ENCODE peak calls at places on chromosomes 16 and 17, in eight cellular contexts. One of them, this sample, is unnamed.

GRCh38 chr16:57029161-57030160 is 40.1 kb downstream of the NLRC5 start:
- DNase-seq in sigmoid colon: no peak
- DNase-seq in uterus: no peak
- DNase-seq in mesendoderm: peak
- DNase-seq in AG04449: no peak
- DNase-seq in MM.1S: no peak
- DNase-seq in A549: no peak
- DNase-seq in CD4-positive, alpha-beta memory T cell: no peak
- DNase-seq in this sample: no peak

GRCh38 chr16:60123387-60124023 is 1389.4 kb upstream of the GOT2 start:
- DNase-seq in AG04449: no peak
- DNase-seq in mesendoderm: no peak
- DNase-seq in uterus: no peak
- DNase-seq in A549: no peak
- DNase-seq in CD4-positive, alpha-beta memory T cell: no peak
- DNase-seq in sigmoid colon: no peak
- DNase-seq in MM.1S: peak
- DNase-seq in this sample: no peak

GRCh38 chr17:62804822-62805221 is 3.3 kb downstream of the MARCHF10 start:
- DNase-seq in MM.1S: no peak
- DNase-seq in A549: peak
- DNase-seq in mesendoderm: no peak
- DNase-seq in sigmoid colon: no peak
- DNase-seq in uterus: no peak
- DNase-seq in AG04449: no peak
- DNase-seq in CD4-positive, alpha-beta memory T cell: no peak
- DNase-seq in this sample: no peak

GRCh38 chr16:82452002-82452741 is 174.6 kb upstream of the CDH13 start:
- DNase-seq in sigmoid colon: no peak
- DNase-seq in MM.1S: no peak
- DNase-seq in uterus: no peak
- DNase-seq in CD4-positive, alpha-beta memory T cell: no peak
- DNase-seq in A549: no peak
- DNase-seq in AG04449: no peak
- DNase-seq in mesendoderm: no peak
- DNase-seq in this sample: no peak

GRCh38 chr16:58331024-58331707 is 36.3 kb upstream of the PRSS54 start:
- DNase-seq in uterus: no peak
- DNase-seq in CD4-positive, alpha-beta memory T cell: no peak
- DNase-seq in sigmoid colon: no peak
- DNase-seq in A549: no peak
- DNase-seq in mesendoderm: peak
- DNase-seq in AG04449: no peak
- DNase-seq in MM.1S: no peak
- DNase-seq in this sample: no peak

GRCh38 chr17:1505586-1505985 is 10.8 kb downstream of the INPP5K start:
- DNase-seq in AG04449: no peak
- DNase-seq in CD4-positive, alpha-beta memory T cell: no peak
- DNase-seq in MM.1S: no peak
- DNase-seq in uterus: no peak
- DNase-seq in sigmoid colon: no peak
- DNase-seq in mesendoderm: no peak
- DNase-seq in A549: no peak
- DNase-seq in this sample: no peak

GRCh38 chr17:7883781-7884386 is 4.7 kb upstream of the CHD3 start:
- DNase-seq in AG04449: no peak
- DNase-seq in CD4-positive, alpha-beta memory T cell: peak
- DNase-seq in MM.1S: no peak
- DNase-seq in sigmoid colon: no peak
- DNase-seq in mesendoderm: no peak
- DNase-seq in uterus: no peak
- DNase-seq in A549: peak
- DNase-seq in this sample: peak

GRCh38 chr16:89293276-89294143 is 76.0 kb downstream of the ZNF778 start:
- DNase-seq in A549: no peak
- DNase-seq in CD4-positive, alpha-beta memory T cell: no peak
- DNase-seq in AG04449: no peak
- DNase-seq in uterus: no peak
- DNase-seq in sigmoid colon: no peak
- DNase-seq in mesendoderm: peak
- DNase-seq in MM.1S: no peak
- DNase-seq in this sample: no peak

GRCh38 chr17:2087597-2088211 is 32.8 kb downstream of the HIC1 start:
- DNase-seq in CD4-positive, alpha-beta memory T cell: peak
- DNase-seq in MM.1S: peak
- DNase-seq in sigmoid colon: peak
- DNase-seq in uterus: peak
- DNase-seq in A549: no peak
- DNase-seq in AG04449: no peak
- DNase-seq in mesendoderm: no peak
- DNase-seq in this sample: no peak

GRCh38 chr16:82192665-82193064 is 22.6 kb upstream of the MPHOSPH6 start:
- DNase-seq in A549: no peak
- DNase-seq in MM.1S: no peak
- DNase-seq in uterus: no peak
- DNase-seq in CD4-positive, alpha-beta memory T cell: peak
- DNase-seq in sigmoid colon: no peak
- DNase-seq in mesendoderm: no peak
- DNase-seq in AG04449: no peak
- DNase-seq in this sample: no peak

GRCh38 chr16:65222049-65222448 is 100.2 kb upstream of the CDH11 start:
- DNase-seq in AG04449: no peak
- DNase-seq in mesendoderm: no peak
- DNase-seq in A549: no peak
- DNase-seq in sigmoid colon: no peak
- DNase-seq in MM.1S: no peak
- DNase-seq in uterus: no peak
- DNase-seq in CD4-positive, alpha-beta memory T cell: no peak
- DNase-seq in this sample: no peak

DNA sequence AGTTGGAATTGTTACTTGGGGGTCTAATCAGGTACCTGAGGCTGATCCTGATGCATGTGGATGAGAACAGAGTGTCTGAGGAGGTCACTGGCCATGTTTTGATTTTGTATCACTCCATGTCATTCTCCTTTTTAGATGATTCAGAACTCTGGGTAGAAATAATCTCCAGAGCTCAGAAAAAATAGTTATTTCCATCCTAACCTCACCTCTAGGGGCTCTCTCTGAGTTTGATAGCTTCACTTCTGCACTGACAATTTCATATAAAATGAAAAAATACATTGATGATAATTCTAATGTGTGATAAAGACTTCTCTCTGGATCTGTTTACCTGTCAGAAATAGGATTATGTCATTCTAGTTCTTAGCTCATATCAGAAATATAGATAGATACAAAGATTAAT is 6.2 kb upstream of the KRT12 start:
- DNase-seq in AG04449: no peak
- DNase-seq in uterus: no peak
- DNase-seq in CD4-positive, alpha-beta memory T cell: no peak
- DNase-seq in A549: no peak
- DNase-seq in MM.1S: no peak
- DNase-seq in sigmoid colon: no peak
- DNase-seq in mesendoderm: no peak
- DNase-seq in this sample: no peak
- H3K4me3 ChIP-seq in AG04449: no peak
- H3K4me3 ChIP-seq in uterus: no peak
- H3K4me3 ChIP-seq in CD4-positive, alpha-beta memory T cell: no peak
- H3K4me3 ChIP-seq in A549: no peak
- H3K4me3 ChIP-seq in MM.1S: no peak
- H3K4me3 ChIP-seq in sigmoid colon: no peak
- H3K4me3 ChIP-seq in mesendoderm: no peak
- H3K4me3 ChIP-seq in this sample: no peak

DNA sequence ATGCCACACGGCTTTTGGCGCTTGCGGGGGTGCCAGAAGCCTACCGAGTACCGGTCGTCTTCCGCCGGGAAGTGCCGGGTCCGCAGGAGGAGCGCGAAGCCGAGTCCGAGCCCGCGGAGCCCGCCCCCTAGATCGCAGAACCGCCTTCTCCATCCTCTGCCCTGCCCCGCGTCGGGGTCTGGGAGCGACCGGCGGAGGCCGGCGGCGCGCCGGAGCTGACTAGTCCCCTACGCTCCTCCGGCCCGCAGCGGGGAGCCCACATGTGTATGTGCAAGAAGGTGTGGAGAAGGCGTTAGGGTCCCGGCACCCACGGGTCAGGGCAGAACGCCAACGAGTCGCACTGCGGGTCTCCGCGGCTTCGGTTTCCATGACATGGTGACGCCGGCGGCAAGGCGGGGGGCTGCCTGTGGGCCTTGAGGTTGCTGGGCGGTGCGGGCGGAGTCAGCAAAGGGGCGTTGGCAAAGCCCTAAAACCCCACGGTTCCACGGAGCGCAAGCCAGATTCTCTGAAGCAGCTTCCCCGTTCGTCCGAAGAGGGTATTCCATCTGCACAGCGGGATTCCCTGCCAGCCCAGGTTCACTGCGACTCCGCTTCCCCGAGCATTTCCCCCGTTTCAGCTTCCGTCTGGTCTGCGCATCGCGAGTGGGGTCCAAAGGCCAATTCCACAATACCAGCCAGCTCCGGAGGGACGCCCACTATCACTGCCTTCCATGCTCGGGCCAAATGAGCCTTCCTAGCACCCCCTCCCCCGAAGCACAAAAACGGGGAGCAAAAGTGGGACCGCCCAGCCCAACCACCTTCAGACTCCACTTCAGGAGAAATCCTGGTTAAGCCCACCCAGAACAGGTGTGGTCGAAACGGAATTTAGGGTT is 2.3 kb upstream of the LHX1 start:
- DNase-seq in CD4-positive, alpha-beta memory T cell: no peak
- DNase-seq in sigmoid colon: no peak
- DNase-seq in uterus: no peak
- DNase-seq in A549: peak
- DNase-seq in mesendoderm: peak
- DNase-seq in MM.1S: no peak
- DNase-seq in AG04449: no peak
- DNase-seq in this sample: no peak
- H3K4me3 ChIP-seq in CD4-positive, alpha-beta memory T cell: peak
- H3K4me3 ChIP-seq in sigmoid colon: no peak
- H3K4me3 ChIP-seq in uterus: no peak
- H3K4me3 ChIP-seq in A549: peak
- H3K4me3 ChIP-seq in mesendoderm: peak
- H3K4me3 ChIP-seq in MM.1S: no peak
- H3K4me3 ChIP-seq in AG04449: no peak
- H3K4me3 ChIP-seq in this sample: peak

GRCh38 chr17:27532269-27533067 is 76.2 kb downstream of the KSR1 start:
- DNase-seq in sigmoid colon: peak
- DNase-seq in uterus: no peak
- DNase-seq in mesendoderm: peak
- DNase-seq in A549: no peak
- DNase-seq in CD4-positive, alpha-beta memory T cell: no peak
- DNase-seq in AG04449: no peak
- DNase-seq in MM.1S: no peak
- DNase-seq in this sample: no peak

GRCh38 chr17:27531469-27531948 is 75.3 kb downstream of the KSR1 start:
- DNase-seq in MM.1S: no peak
- DNase-seq in uterus: no peak
- DNase-seq in sigmoid colon: peak
- DNase-seq in A549: no peak
- DNase-seq in mesendoderm: no peak
- DNase-seq in AG04449: no peak
- DNase-seq in CD4-positive, alpha-beta memory T cell: no peak
- DNase-seq in this sample: no peak

GRCh38 chr17:27530791-27531391 is 74.6 kb downstream of the KSR1 start:
- DNase-seq in sigmoid colon: peak
- DNase-seq in AG04449: no peak
- DNase-seq in uterus: no peak
- DNase-seq in MM.1S: no peak
- DNase-seq in CD4-positive, alpha-beta memory T cell: no peak
- DNase-seq in mesendoderm: no peak
- DNase-seq in A549: no peak
- DNase-seq in this sample: peak

GRCh38 chr17:27526603-27527002 is 70.4 kb downstream of the KSR1 start:
- DNase-seq in mesendoderm: peak
- DNase-seq in CD4-positive, alpha-beta memory T cell: no peak
- DNase-seq in sigmoid colon: peak
- DNase-seq in AG04449: no peak
- DNase-seq in A549: no peak
- DNase-seq in uterus: no peak
- DNase-seq in MM.1S: no peak
- DNase-seq in this sample: no peak

DNA sequence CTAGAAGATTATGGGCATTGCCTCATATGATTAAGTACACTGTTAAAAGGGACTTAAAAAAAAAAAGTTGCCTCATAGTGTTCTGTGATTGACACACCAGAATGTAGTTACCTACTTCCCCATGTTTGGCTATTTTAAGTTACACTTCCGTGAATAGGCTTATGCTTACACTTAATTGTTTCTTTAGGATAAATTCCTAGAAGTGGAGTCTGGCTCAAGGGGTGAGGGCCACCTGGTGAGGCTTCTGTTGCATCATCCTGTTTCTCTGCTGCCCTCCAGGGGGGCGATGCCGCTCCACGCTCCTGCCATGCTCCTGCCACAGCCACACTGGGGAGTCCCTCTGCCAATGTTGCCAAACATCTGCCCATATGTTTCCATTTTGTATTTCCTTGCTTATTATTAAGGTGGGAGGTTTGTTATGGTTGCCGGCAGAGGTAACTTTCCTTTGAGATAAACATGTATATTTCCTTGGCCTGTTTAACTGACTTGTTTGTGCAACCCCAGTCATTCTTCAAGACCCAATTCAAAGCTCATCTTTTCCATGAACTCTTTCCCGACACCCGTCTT is 73.1 kb downstream of the KSR1 start:
- DNase-seq in AG04449: no peak
- DNase-seq in sigmoid colon: peak
- DNase-seq in mesendoderm: no peak
- DNase-seq in CD4-positive, alpha-beta memory T cell: no peak
- DNase-seq in uterus: no peak
- DNase-seq in MM.1S: no peak
- DNase-seq in A549: no peak
- DNase-seq in this sample: no peak
- H3K4me3 ChIP-seq in AG04449: no peak
- H3K4me3 ChIP-seq in sigmoid colon: no peak
- H3K4me3 ChIP-seq in mesendoderm: no peak
- H3K4me3 ChIP-seq in CD4-positive, alpha-beta memory T cell: no peak
- H3K4me3 ChIP-seq in uterus: no peak
- H3K4me3 ChIP-seq in MM.1S: no peak
- H3K4me3 ChIP-seq in A549: no peak
- H3K4me3 ChIP-seq in this sample: no peak

DNA sequence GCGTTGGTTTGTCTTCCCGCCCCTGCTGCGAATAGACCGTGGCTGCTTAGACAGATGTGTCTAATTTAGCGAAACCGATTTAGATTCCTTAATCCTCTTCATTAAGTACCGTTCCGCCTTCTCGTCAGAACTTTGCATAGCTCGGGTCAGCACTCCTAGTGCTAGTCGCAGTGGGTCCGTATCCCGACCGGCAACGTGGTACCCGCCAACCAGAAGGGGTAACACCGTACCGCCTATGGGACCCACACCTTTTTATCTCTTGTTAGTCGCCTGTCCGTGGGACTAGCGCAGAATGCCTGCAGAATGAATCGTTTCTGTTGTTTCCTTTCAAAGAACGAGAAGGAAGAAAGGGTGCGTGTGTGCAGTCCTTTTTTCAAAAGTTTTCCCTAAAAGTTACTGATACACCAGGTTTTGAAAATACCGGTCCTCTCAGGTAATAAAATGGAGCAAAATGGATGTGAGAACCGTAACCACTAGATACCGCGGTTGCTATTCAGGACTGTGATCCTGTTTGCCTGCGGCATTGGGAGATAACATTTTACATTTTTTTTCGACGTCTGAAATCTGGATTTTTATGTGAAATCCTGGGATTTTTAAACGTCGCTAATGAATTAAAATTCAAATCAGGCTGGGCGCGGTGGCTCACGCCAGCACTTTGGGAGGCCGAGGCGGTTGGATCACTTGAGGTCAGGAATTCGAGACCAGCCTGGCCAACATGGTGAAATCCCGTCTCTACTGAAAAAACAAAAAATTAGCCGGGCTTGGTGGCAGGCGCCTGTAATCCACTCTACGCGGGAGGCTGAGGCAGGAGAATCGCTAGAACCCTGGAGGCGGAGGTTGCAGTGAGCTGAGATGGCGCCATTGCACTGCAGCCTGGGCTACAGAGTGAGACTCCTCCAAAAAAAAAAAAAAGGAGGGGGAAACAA is 998 bp upstream of the SRSF1 start:
- DNase-seq in CD4-positive, alpha-beta memory T cell: no peak
- DNase-seq in uterus: peak
- DNase-seq in mesendoderm: no peak
- DNase-seq in AG04449: no peak
- DNase-seq in A549: no peak
- DNase-seq in sigmoid colon: no peak
- DNase-seq in MM.1S: no peak
- DNase-seq in this sample: no peak
- H3K4me3 ChIP-seq in CD4-positive, alpha-beta memory T cell: peak
- H3K4me3 ChIP-seq in uterus: peak
- H3K4me3 ChIP-seq in mesendoderm: peak
- H3K4me3 ChIP-seq in AG04449: peak
- H3K4me3 ChIP-seq in A549: peak
- H3K4me3 ChIP-seq in sigmoid colon: peak
- H3K4me3 ChIP-seq in MM.1S: peak
- H3K4me3 ChIP-seq in this sample: peak

This sample was measured in coronary artery.